ENCODE peak calls at places on chromosomes 11 and 22, in four cellular contexts. One of them, this sample, is unnamed.

GRCh38 chr11:83006877-83007330 is 64.8 kb downstream of the RAB30 start:
- DNase-seq in activated gamma-delta T cell: no peak
- DNase-seq in GM19239: no peak
- DNase-seq in DMS153: peak; percentile 31
- DNase-seq in this sample: no peak

GRCh38 chr11:43580735-43581369 is 99.7 kb upstream of the HSD17B12 start:
- DNase-seq in DMS153: no peak
- DNase-seq in GM19239: no peak
- DNase-seq in activated gamma-delta T cell: no peak
- DNase-seq in this sample: no peak

GRCh38 chr22:22684605-22685561 is 40.5 kb downstream of the GGTLC2 start:
- DNase-seq in activated gamma-delta T cell: no peak
- DNase-seq in DMS153: no peak
- DNase-seq in GM19239: no peak
- DNase-seq in this sample: peak; percentile 53

GRCh38 chr11:20010106-20010860 is 150.0 kb downstream of the DBX1 start:
- DNase-seq in activated gamma-delta T cell: no peak
- DNase-seq in GM19239: no peak
- DNase-seq in DMS153: no peak
- DNase-seq in this sample: no peak

GRCh38 chr11:15107730-15108515 is 6.8 kb upstream of the INSC start:
- DNase-seq in GM19239: peak; percentile 18
- DNase-seq in activated gamma-delta T cell: no peak
- DNase-seq in DMS153: no peak
- DNase-seq in this sample: no peak

GRCh38 chr11:78224906-78225420 is 36.2 kb downstream of the USP35 start:
- DNase-seq in DMS153: no peak
- DNase-seq in activated gamma-delta T cell: no peak
- DNase-seq in GM19239: no peak
- DNase-seq in this sample: no peak

GRCh38 chr11:64787526-64788320 is 9.4 kb upstream of the SF1 start:
- DNase-seq in DMS153: no peak
- DNase-seq in GM19239: peak; percentile 77
- DNase-seq in activated gamma-delta T cell: no peak
- DNase-seq in this sample: peak; percentile 88

GRCh38 chr11:28529540-28530410 is 421.6 kb downstream of the METTL15 start:
- DNase-seq in DMS153: no peak
- DNase-seq in GM19239: no peak
- DNase-seq in activated gamma-delta T cell: no peak
- DNase-seq in this sample: no peak

GRCh38 chr11:6926208-6927029 is at the start of gene ZNF215:
- DNase-seq in DMS153: peak; percentile 63
- DNase-seq in activated gamma-delta T cell: no peak
- DNase-seq in GM19239: peak; percentile 17
- DNase-seq in this sample: peak; percentile 89

GRCh38 chr11:131748146-131749050 is 378.0 kb downstream of the NTM start:
- DNase-seq in DMS153: peak; percentile 17
- DNase-seq in GM19239: peak; percentile 28
- DNase-seq in activated gamma-delta T cell: no peak
- DNase-seq in this sample: peak; percentile 48

GRCh38 chr11:16997624-16998023 is 16.6 kb downstream of the PLEKHA7 start:
- DNase-seq in activated gamma-delta T cell: no peak
- DNase-seq in DMS153: no peak
- DNase-seq in GM19239: no peak
- DNase-seq in this sample: peak; percentile 78

GRCh38 chr11:113153847-113154246 is 160.5 kb upstream of the TTC12 start:
- DNase-seq in activated gamma-delta T cell: no peak
- DNase-seq in GM19239: no peak
- DNase-seq in DMS153: no peak
- DNase-seq in this sample: no peak

GRCh38 chr22:45423524-45423923 is 10.0 kb downstream of the RIBC2 start:
- DNase-seq in activated gamma-delta T cell: no peak
- DNase-seq in DMS153: no peak
- DNase-seq in GM19239: no peak
- DNase-seq in this sample: no peak

GRCh38 chr22:37100589-37101127 is 8.9 kb downstream of the TMPRSS6 start:
- DNase-seq in GM19239: peak; percentile 42
- DNase-seq in activated gamma-delta T cell: no peak
- DNase-seq in DMS153: no peak
- DNase-seq in this sample: peak; percentile 38

GRCh38 chr22:50625568-50626313 is 2.2 kb downstream of the ARSA start:
- DNase-seq in activated gamma-delta T cell: no peak
- DNase-seq in DMS153: no peak
- DNase-seq in GM19239: no peak
- DNase-seq in this sample: no peak

This sample was measured in left colon.